ENCODE peak calls at places on chromosomes 12 and 14, in nine cellular contexts. H is HTR-8/SVneo, X is NCI-H2029 treated with DMSO at 0.1 percent for 48 hours, Z is Right ventricle myocardium inferior, V is RPMI8226, B is ELF-1, P is omental fat pad, W is GM23248, R is EL. J is an unnamed sample.

GRCh38 chr12:69397978-69398377 is 38.4 kb downstream of the YEATS4 start:
- DNase-seq in Z (no peak), X (no peak), V (no peak), B (no peak), P (no peak), W (peak; percentile 74), R (no peak), H (no peak), J (no peak)

GRCh38 chr12:122517877-122518276 is 8.9 kb downstream of the RSRC2 start:
- DNase-seq in V (no peak), R (peak; percentile 97), B (no peak), X (no peak), H (no peak), W (peak; percentile 94), Z (no peak), P (no peak), J (no peak)

GRCh38 chr12:81209001-81209400 is 131.1 kb downstream of the ACSS3 start:
- DNase-seq in R (peak; percentile 14), P (no peak), B (no peak), X (no peak), Z (no peak), V (no peak), W (peak; percentile 54), H (no peak), J (no peak)

GRCh38 chr12:109153711-109154434 is 37.5 kb downstream of the ACACB start:
- DNase-seq in X (no peak), B (peak; percentile 41), H (no peak), V (no peak), Z (no peak), P (no peak), R (no peak), W (no peak), J (no peak)

GRCh38 chr12:1502856-1503255 is 91.5 kb downstream of the FBXL14 start:
- DNase-seq in Z (no peak), P (no peak), B (no peak), W (peak; percentile 18), V (no peak), H (no peak), X (no peak), R (no peak), J (no peak)

GRCh38 chr12:106900554-106900953 is 55.2 kb upstream of the TMEM263 start:
- DNase-seq in V (no peak), X (no peak), B (no peak), H (no peak), P (no peak), R (no peak), Z (no peak), W (no peak), J (no peak)

GRCh38 chr14:63923422-63923752 is 70.6 kb downstream of the SYNE2 start:
- DNase-seq in B (no peak), X (no peak), V (no peak), P (no peak), W (no peak), Z (no peak), R (no peak), H (no peak), J (no peak)

GRCh38 chr12:50934981-50935807 is 17.1 kb upstream of the HIGD1C start:
- DNase-seq in W (peak; percentile 53), B (no peak), P (no peak), Z (no peak), R (peak; percentile 29), V (no peak), H (no peak), X (no peak), J (no peak)

GRCh38 chr12:31685801-31686200 is 26.3 kb downstream of the ETFBKMT start:
- DNase-seq in H (no peak), Z (no peak), B (no peak), X (no peak), P (no peak), W (no peak), V (no peak), R (no peak), J (no peak)

GRCh38 chr14:39841088-39841487 is 408.9 kb upstream of the FBXO33 start:
- DNase-seq in P (no peak), V (no peak), H (no peak), B (no peak), Z (no peak), R (no peak), X (no peak), W (no peak), J (no peak)

GRCh38 chr14:60647837-60648168 is 1.5 kb downstream of the SIX1 start:
- DNase-seq in B (peak; percentile 50), V (no peak), P (no peak), W (peak; percentile 42), R (no peak), X (no peak), H (no peak), Z (no peak), J (no peak)

GRCh38 chr14:68862954-68863594 is 70.2 kb upstream of the ZFP36L1 start:
- DNase-seq in X (peak; percentile 33), R (peak; percentile 86), V (peak; percentile 58), P (peak; percentile 70), H (peak; percentile 99), W (peak; percentile 86), Z (peak; percentile 80), B (peak; percentile 91), J (no peak)

GRCh38 chr12:124548854-124549378 is 18.5 kb downstream of the NCOR2 start:
- DNase-seq in X (peak; percentile 37), W (peak; percentile 90), R (peak; percentile 68), B (no peak), V (no peak), Z (no peak), P (peak; percentile 70), H (no peak), J (no peak)

GRCh38 chr12:53208435-53208834 is 1.4 kb upstream of the ITGB7 start:
- DNase-seq in R (no peak), V (no peak), X (no peak), Z (no peak), B (no peak), W (no peak), P (no peak), H (no peak), J (no peak)

GRCh38 chr12:108768591-108769500 is 37.5 kb upstream of the CORO1C start:
- DNase-seq in V (peak; percentile 95), R (no peak), H (no peak), P (no peak), Z (peak; percentile 80), B (peak; percentile 80), X (no peak), W (no peak), J (no peak)

GRCh38 chr12:108597559-108598471 is at the start of gene TMEM119:
- DNase-seq in H (no peak), V (no peak), B (no peak), Z (peak; percentile 76), W (peak; percentile 66), X (no peak), P (no peak), R (peak; percentile 46), J (no peak)

GRCh38 chr14:52391866-52392600 is 77.9 kb downstream of the PTGER2 start:
- DNase-seq in Z (no peak), H (no peak), X (no peak), B (no peak), R (peak; percentile 59), P (no peak), V (no peak), W (peak; percentile 82), J (no peak)

GRCh38 chr12:96882862-96883261 is 24.2 kb upstream of the NEDD1 start:
- DNase-seq in W (peak; percentile 91), P (no peak), B (no peak), Z (no peak), H (no peak), R (peak; percentile 81), V (no peak), X (no peak), J (no peak)

GRCh38 chr14:68771631-68772030 is 21.2 kb downstream of the ZFP36L1 start:
- DNase-seq in Z (no peak), R (no peak), W (no peak), H (no peak), X (no peak), V (no peak), P (no peak), B (no peak), J (no peak)